ENCODE peak calls at places on chromosomes 13 and 19, in six cellular contexts. T is fibroblast of mammary gland, H is cardiac muscle cell, D is OCI-LY7, Y is NB4, N is mucosa of descending colon. G is an unnamed sample.

GRCh38 chr13:98690348-98691041 is 62.0 kb downstream of the SLC15A1 start:
- DNase-seq in N (no peak), Y (no peak), T (no peak), H (no peak), D (no peak), G (no peak)

GRCh38 chr13:94435604-94436226 is 43.8 kb downstream of the DCT start:
- DNase-seq in D (peak; percentile 53), Y (peak; percentile 59), H (peak; percentile 74), T (peak; percentile 72), N (no peak), G (no peak)

GRCh38 chr13:33250594-33250993 is 35.0 kb downstream of the STARD13 start:
- DNase-seq in D (no peak), N (no peak), T (peak; percentile 60), H (no peak), Y (no peak), G (no peak)

GRCh38 chr13:23081246-23081645 is 99.5 kb upstream of the SGCG start:
- DNase-seq in Y (no peak), D (no peak), T (peak; percentile 48), N (no peak), H (no peak), G (no peak)

GRCh38 chr13:94824601-94825000 is 112.3 kb upstream of the SOX21 start:
- DNase-seq in Y (no peak), T (no peak), H (no peak), N (no peak), D (no peak), G (no peak)

GRCh38 chr13:26831336-26831908 is 70.8 kb upstream of the GPR12 start:
- DNase-seq in T (no peak), Y (no peak), N (no peak), D (no peak), H (no peak), G (no peak)

GRCh38 chr19:9986787-9987281 is 23.5 kb downstream of the COL5A3 start:
- DNase-seq in N (no peak), D (no peak), Y (no peak), T (peak; percentile 69), H (peak; percentile 52), G (no peak)

GRCh38 chr19:18991050-18991449 is 42.3 kb downstream of the SUGP2 start:
- DNase-seq in T (no peak), D (no peak), N (no peak), Y (no peak), H (no peak), G (no peak)

GRCh38 chr13:108346376-108346775 is 76.9 kb downstream of the TNFSF13B start:
- DNase-seq in Y (no peak), T (no peak), H (no peak), N (no peak), D (no peak), G (no peak)

GRCh38 chr19:31528261-31528660 is 179.0 kb upstream of the TSHZ3 start:
- DNase-seq in H (no peak), N (no peak), Y (no peak), D (no peak), T (no peak), G (no peak)

GRCh38 chr13:93244918-93245280 is 18.3 kb downstream of the GPC6 start:
- DNase-seq in D (no peak), Y (no peak), N (no peak), H (peak; percentile 61), T (peak; percentile 74), G (peak; percentile 86)

GRCh38 chr19:21585491-21585890 is 80.1 kb downstream of the ZNF429 start:
- DNase-seq in H (no peak), T (no peak), D (no peak), Y (no peak), N (peak; percentile 47), G (no peak)
- H3K4me3 ChIP-seq in H (no peak overlapping the region), T (no peak overlapping the region), D (no peak overlapping the region), Y (no peak overlapping the region), N (no peak overlapping the region), G (no peak overlapping the region)

GRCh38 chr19:48287748-48288147 is 17.9 kb downstream of the ZNF114 start:
- DNase-seq in Y (no peak), D (no peak), H (no peak), N (no peak), T (no peak), G (no peak)

GRCh38 chr19:48290923-48291700 is 21.2 kb downstream of the ZNF114 start:
- DNase-seq in H (peak; percentile 89), Y (peak; percentile 87), T (peak; percentile 86), D (peak; percentile 52), N (peak; percentile 80), G (no peak)

GRCh38 chr19:48292798-48293197 is 22.9 kb downstream of the ZNF114 start:
- DNase-seq in T (peak; percentile 97), H (peak; percentile 83), Y (peak; percentile 47), D (no peak), N (no peak), G (no peak)

GRCh38 chr19:48295458-48295857 is 25.6 kb downstream of the ZNF114 start:
- DNase-seq in D (no peak), H (no peak), T (no peak), Y (no peak), N (no peak), G (no peak)

GRCh38 chr19:48290341-48290922 is 20.6 kb downstream of the ZNF114 start:
- DNase-seq in N (no peak), Y (no peak), T (peak; percentile 47), D (no peak), H (peak; percentile 46), G (no peak)
- TF ChIP-seq CTCF in N (no peak), Y (peak; percentile 5), T (no peak), D (no peak), H (peak; percentile 21), G (no peak)

GRCh38 chr19:2611483-2612464 is 90.7 kb downstream of the GNG7 start:
- DNase-seq in N (no peak), T (no peak), Y (no peak), H (no peak), D (peak; percentile 57), G (no peak)
- H3K4me3 ChIP-seq in N (no peak overlapping the region), T (no peak overlapping the region), Y (no peak overlapping the region), H (no peak overlapping the region), D (no peak overlapping the region), G (no peak overlapping the region)

DNA sequence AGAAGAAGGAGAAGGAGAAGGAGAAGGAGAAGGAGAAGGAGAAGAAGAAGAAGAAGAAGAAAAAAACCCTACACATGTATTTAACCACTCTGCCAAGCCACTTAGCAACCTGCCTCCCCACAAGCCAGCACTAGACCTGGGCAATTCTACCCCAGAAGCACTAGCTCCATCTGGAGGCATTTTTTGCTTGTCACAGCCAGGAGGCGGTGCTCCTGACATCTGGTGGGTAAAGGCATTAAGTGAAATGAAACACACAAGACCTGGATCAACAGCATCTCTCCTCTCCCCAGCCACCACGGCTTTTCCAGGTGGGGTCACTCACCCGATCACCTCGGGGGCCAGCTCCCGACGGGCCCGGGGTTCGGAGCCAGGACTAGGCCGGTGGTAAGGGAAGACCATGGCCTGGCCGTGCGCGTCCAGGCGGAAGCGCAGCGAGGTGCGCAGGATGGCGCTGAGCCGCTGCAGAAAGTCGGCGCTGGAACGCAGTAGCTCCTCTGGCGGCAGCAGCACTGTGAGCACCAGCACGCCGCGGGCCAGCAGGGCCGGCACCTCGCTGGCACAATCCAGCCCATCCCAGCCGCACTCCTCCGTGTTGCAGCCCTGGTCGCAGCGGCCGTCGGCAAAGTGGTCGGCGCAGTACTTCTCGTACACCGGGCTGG is 26.9 kb downstream of the NOTCH3 start:
- DNase-seq in Y (peak; percentile 64), H (peak; percentile 21), N (no peak), T (no peak), D (peak; percentile 37), G (no peak)
- TF ChIP-seq CTCF in Y (peak; percentile 56), H (peak; percentile 23), N (no peak), T (no peak), D (peak; percentile 62), G (peak; percentile 34)